ENCODE peak calls at places on chromosomes 2 and 18, in eight cellular contexts. I is CD4-positive, alpha-beta T cell; K is left ventricle myocardium inferior; M is endodermal cell; O is left lung; S is HFFc6; V is progenitor cell of endocrine pancreas; C is mammary epithelial cell. U is an unnamed sample.

GRCh38 chr2:200913654-200914053 is 24.5 kb downstream of the NIF3L1 start:
- DNase-seq in I (no peak), V (no peak), K (no peak), S (peak), M (no peak), O (no peak), C (peak), U (no peak)

GRCh38 chr2:119180891-119181290 is 22.3 kb upstream of the C1QL2 start:
- DNase-seq in I (no peak), C (no peak), M (no peak), V (no peak), S (no peak), K (no peak), O (no peak), U (no peak)

GRCh38 chr18:40855661-40856060 is 1099.4 kb upstream of the PIK3C3 start:
- DNase-seq in O (no peak), I (no peak), V (no peak), M (no peak), S (no peak), C (no peak), K (no peak), U (no peak)

GRCh38 chr2:112954364-112954763 is 23.4 kb upstream of the IL36G start:
- DNase-seq in S (no peak), C (peak), I (no peak), M (no peak), V (no peak), K (no peak), O (no peak), U (no peak)

GRCh38 chr18:56789004-56789888 is 138.1 kb downstream of the WDR7 start:
- DNase-seq in M (peak), K (no peak), O (no peak), V (no peak), I (no peak), S (peak), C (peak), U (peak)

GRCh38 chr2:150188177-150188576 is 299.3 kb downstream of the RND3 start:
- DNase-seq in V (no peak), C (peak), M (no peak), I (no peak), K (no peak), S (peak), O (no peak), U (no peak)

GRCh38 chr2:128622371-128622770 is 303.7 kb upstream of the HS6ST1 start:
- DNase-seq in V (no peak), C (no peak), K (no peak), O (no peak), S (no peak), M (no peak), I (no peak), U (no peak)

GRCh38 chr18:75230210-75231052 is 19.8 kb downstream of the TSHZ1 start:
- DNase-seq in O (no peak), M (no peak), K (no peak), S (no peak), C (no peak), I (no peak), V (no peak), U (no peak)

GRCh38 chr18:44579028-44579692 is 101.5 kb upstream of the SETBP1 start:
- DNase-seq in K (no peak), I (no peak), M (peak), V (no peak), O (no peak), S (peak), C (peak), U (no peak)

GRCh38 chr2:200357845-200358244 is 51.4 kb downstream of the SPATS2L start:
- DNase-seq in M (no peak), K (no peak), O (no peak), I (no peak), C (no peak), V (no peak), S (no peak), U (no peak)

GRCh38 chr2:40251146-40251545 is 200.7 kb downstream of the SLC8A1 start:
- DNase-seq in I (no peak), C (no peak), K (no peak), V (no peak), M (no peak), O (no peak), S (no peak), U (no peak)

GRCh38 chr2:145723872-145724271 is 1204.0 kb upstream of the ZEB2 start:
- DNase-seq in M (no peak), I (no peak), S (no peak), K (no peak), V (no peak), O (no peak), C (no peak), U (no peak)

GRCh38 chr2:229572434-229573338 is 141.7 kb downstream of the DNER start:
- DNase-seq in C (no peak), I (no peak), O (no peak), K (no peak), V (no peak), M (no peak), S (no peak), U (no peak)

GRCh38 chr2:229575569-229576315 is 138.6 kb downstream of the DNER start:
- DNase-seq in M (no peak), V (no peak), O (no peak), C (no peak), S (no peak), K (no peak), I (no peak), U (no peak)

GRCh38 chr2:229582151-229582550 is 132.2 kb downstream of the DNER start:
- DNase-seq in S (no peak), I (no peak), C (no peak), K (no peak), M (no peak), V (no peak), O (no peak), U (no peak)

DNA sequence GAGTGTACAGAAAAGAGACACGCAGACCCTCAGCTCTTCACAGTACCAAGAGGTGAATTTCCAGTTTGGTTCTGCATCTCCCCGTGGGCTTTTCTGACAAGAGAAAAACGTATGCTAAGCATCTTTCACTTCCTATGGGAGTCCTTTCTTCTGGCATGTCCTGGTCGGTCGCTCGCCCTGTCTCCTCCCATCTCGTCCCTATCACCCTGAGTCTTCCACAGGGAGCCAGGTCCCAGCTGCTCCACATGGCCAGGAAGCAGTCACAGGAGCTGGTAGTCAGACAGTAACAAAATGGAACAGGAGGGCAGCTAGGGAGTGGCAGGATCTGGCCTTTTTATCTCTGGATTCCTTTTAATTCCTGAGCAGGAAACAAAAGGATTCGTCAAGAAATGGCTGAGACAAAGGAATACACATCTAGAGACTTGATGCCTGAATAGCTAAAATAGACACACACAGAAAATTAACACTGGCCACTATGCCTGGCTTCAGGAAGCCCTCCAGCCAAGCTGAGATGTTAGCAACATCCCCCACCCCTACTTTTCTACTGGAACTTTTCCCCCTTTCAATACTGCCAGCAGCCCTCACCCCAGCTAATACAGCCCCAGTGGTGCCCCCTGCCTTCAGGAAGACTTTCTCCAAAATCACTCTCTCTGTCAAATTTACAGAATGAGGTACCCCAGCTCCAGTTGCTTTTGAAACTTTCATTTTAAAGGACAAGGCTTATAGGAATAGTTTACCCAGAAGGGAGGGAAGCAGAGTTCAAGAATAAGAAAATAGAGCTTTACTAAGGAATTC is 136.1 kb downstream of the DNER start:
- DNase-seq in K (no peak), C (no peak), O (no peak), V (no peak), S (no peak), I (no peak), M (peak), U (no peak)
- TF ChIP-seq CTCF in K (no peak), C (peak), O (no peak), V (no peak), S (no peak), I (no peak), M (peak), U (no peak)

GRCh38 chr2:184611221-184612085 is 13.1 kb downstream of the ZNF804A start:
- DNase-seq in C (peak), K (no peak), M (no peak), I (no peak), V (no peak), S (peak), O (no peak), U (no peak)
- TF ChIP-seq CTCF in C (peak), K (peak), M (peak), I (no peak), V (peak), S (peak), O (peak), U (peak)

GRCh38 chr2:233074106-233074505 is 14.0 kb downstream of the INPP5D start:
- DNase-seq in V (no peak), I (no peak), K (no peak), M (peak), S (no peak), C (no peak), O (no peak), U (no peak)
- TF ChIP-seq CTCF in V (no peak), I (no peak), K (no peak), M (peak), S (no peak), C (no peak), O (no peak), U (no peak)

GRCh38 chr2:190836767-190837166 is 43.9 kb upstream of the GLS start:
- DNase-seq in M (no peak), C (no peak), K (no peak), S (no peak), O (no peak), I (no peak), V (no peak), U (no peak)

GRCh38 chr2:190835303-190835930 is 45.2 kb upstream of the GLS start:
- DNase-seq in O (no peak), K (peak), V (no peak), I (no peak), S (peak), C (peak), M (no peak), U (no peak)

GRCh38 chr2:190838492-190838910 is 42.1 kb upstream of the GLS start:
- DNase-seq in K (no peak), S (peak), V (no peak), I (no peak), C (peak), M (no peak), O (no peak), U (no peak)

GRCh38 chr2:190837991-190838390 is 42.6 kb upstream of the GLS start:
- DNase-seq in K (no peak), O (no peak), S (peak), V (no peak), I (no peak), C (peak), M (no peak), U (no peak)

GRCh38 chr2:190837417-190837816 is 43.2 kb upstream of the GLS start:
- DNase-seq in K (no peak), M (no peak), I (no peak), O (no peak), V (no peak), C (peak), S (peak), U (no peak)
- TF ChIP-seq CTCF in K (no peak), M (no peak), I (no peak), O (no peak), V (no peak), C (no peak), S (no peak), U (no peak)

DNA sequence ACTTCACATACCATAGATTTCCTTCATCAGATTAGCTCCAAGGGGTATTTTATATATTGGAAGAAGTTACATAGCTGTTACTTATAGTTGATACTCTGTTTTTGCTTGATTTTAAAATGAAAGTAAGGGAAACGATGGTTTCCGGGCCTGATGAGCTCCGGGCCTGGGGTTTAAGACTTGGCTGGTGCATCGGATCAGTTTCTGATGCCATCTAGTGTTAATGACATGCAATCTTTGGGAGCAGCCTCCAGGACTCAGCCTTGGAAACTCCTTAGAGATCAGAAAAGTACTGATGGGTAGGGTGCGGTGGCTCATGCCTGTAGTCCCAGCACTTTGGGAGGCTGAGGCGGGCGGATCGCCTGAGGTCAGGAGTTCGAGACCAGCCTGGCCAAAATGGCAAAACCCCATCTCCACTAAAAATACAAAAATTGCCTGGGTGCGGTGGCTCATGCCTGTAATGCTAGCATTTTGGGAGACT is 47.1 kb upstream of the CNOT11 start:
- DNase-seq in K (peak), V (no peak), C (peak), S (peak), I (peak), O (no peak), M (peak), U (peak)
- TF ChIP-seq CTCF in K (peak), V (peak), C (peak), S (peak), I (peak), O (peak), M (peak), U (peak)

DNA sequence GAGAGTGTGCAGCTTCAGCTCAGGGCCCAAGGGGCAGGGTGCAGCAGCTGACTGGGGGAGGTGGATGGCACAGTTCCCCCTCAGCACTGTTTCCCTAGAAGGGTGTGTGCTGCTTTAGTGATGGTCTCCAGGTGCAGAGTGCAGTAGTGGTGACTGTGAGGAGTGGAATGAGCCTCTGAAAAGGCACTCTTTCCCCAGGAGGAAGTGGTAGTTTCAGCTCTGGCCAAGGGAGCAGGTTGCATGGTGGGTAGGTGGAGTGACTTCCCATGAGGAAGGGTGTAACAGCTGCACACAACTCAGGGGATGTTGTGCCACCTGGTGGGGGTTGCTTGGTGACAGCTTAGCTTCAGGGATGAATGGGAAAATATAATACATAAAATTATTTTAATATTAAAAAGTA is 251.5 kb upstream of the NXPH2 start:
- DNase-seq in I (no peak), M (peak), K (peak), V (no peak), O (peak), C (peak), S (no peak), U (no peak)
- TF ChIP-seq CTCF in I (no peak), M (peak), K (no peak), V (peak), O (no peak), C (peak), S (no peak), U (no peak)

DNA sequence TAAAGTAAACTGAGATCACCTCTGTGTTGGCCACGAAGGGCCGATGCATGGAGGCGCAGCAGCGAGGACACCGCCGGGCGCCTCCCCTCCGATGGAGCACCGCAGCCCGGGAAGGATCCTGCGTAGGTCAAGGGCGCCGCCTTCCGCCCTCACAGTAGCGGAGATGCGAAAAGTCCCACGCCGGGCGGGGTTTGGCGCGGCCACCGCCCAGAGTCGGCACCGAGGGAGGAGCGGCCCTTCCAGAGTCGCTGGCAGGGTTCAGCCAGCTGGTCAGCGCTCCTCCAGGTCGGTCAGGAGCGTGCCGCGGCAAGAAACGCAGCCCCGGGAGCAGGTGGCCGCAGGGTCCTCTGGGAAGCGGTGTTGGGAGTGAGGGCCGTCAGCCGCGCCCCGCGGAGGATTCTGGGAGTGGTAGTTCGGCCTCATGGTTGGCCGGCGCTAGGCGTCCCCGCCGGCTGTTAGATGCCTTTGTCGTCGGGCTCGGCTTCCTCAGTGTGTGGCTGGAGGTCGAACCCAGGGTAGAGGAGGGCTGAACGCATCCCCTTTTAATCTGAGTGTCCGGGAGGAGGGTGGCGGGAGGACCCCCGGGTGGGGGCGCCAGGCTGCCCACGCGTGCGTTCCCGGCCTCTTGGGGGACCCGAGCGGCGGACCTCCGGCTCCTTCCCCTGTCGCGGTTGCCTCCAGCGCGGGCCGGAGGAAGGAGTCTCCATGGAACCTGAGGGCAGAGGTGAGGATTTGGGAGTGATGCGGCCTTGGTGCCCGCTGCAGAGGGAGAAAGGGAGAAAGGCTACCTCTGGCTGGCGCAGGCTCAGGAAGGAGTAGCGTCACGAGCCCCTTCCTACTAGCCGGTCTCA is at the start of gene ZNF892:
- DNase-seq in K (peak), I (peak), V (peak), C (peak), M (peak), O (peak), S (peak), U (peak)
- TF ChIP-seq CTCF in K (peak), I (peak), V (peak), C (peak), M (peak), O (no peak), S (peak), U (peak)